ENCODE peak calls at places on chromosomes 2 and 18, in four cellular contexts. L is SK-N-SH, W is IMR-90, X is endothelial cell of umbilical vein. I is an unnamed sample.

GRCh38 chr2:136319227-136319626 is 201.3 kb upstream of the CXCR4 start:
- DNase-seq in L (no peak), W (no peak), X (no peak), I (no peak)

GRCh38 chr2:231781798-231782726 is 980 bp upstream of the PDE6D start:
- DNase-seq in L (no peak), W (peak; percentile 42), X (peak; percentile 80), I (peak; percentile 37)

GRCh38 chr2:193743089-193743488 is 1548.4 kb upstream of the TMEFF2 start:
- DNase-seq in L (no peak), W (no peak), X (no peak), I (no peak)

GRCh38 chr2:240043279-240043990 is 9.9 kb downstream of the OR6B3 start:
- DNase-seq in L (no peak), W (no peak), X (no peak), I (no peak)

GRCh38 chr2:49224426-49225010 is 70.2 kb upstream of the FSHR start:
- DNase-seq in L (peak; percentile 15), W (no peak), X (no peak), I (no peak)

GRCh38 chr2:238087211-238087610 is 12.9 kb upstream of the ESPNL start:
- DNase-seq in L (no peak), W (no peak), X (no peak), I (no peak)

GRCh38 chr2:165905854-165906253 is 47.7 kb downstream of the TTC21B start:
- DNase-seq in L (no peak), W (peak; percentile 65), X (peak; percentile 75), I (no peak)

GRCh38 chr2:24907106-24907505 is 12.9 kb downstream of the ADCY3 start:
- DNase-seq in L (no peak), W (peak; percentile 55), X (peak; percentile 23), I (no peak)

GRCh38 chr2:159714586-159714930 is 2.3 kb downstream of the MARCHF7 start:
- DNase-seq in L (no peak), W (no peak), X (no peak), I (no peak)

GRCh38 chr2:95044598-95044997 is 19.1 kb downstream of the MAL start:
- DNase-seq in L (no peak), W (no peak), X (no peak), I (no peak)

GRCh38 chr2:122634920-122635319 is 879.5 kb downstream of the TSN start:
- DNase-seq in L (no peak), W (no peak), X (no peak), I (no peak)

GRCh38 chr18:32629990-32630389 is 142.8 kb downstream of the KLHL14 start:
- DNase-seq in L (no peak), W (no peak), X (no peak), I (no peak)

GRCh38 chr2:120313695-120314615 is 32.0 kb upstream of the INHBB start:
- DNase-seq in L (no peak), W (no peak), X (no peak), I (no peak)

GRCh38 chr2:98367721-98368120 is 21.5 kb downstream of the CNGA3 start:
- DNase-seq in L (no peak), W (no peak), X (no peak), I (no peak)

GRCh38 chr2:188158337-188159100 is 133.2 kb upstream of the GULP1 start:
- DNase-seq in L (no peak), W (peak; percentile 40), X (no peak), I (no peak)

GRCh38 chr2:39778775-39779751 is at the start of gene THUMPD2:
- DNase-seq in L (peak; percentile 95), W (peak; percentile 62), X (peak; percentile 61), I (peak; percentile 73)

GRCh38 chr2:113818382-113818951 is 62.0 kb upstream of the SLC35F5 start:
- DNase-seq in L (peak; percentile 12), W (peak; percentile 100), X (peak; percentile 81), I (no peak)

GRCh38 chr18:44181951-44182350 is 498.7 kb upstream of the SETBP1 start:
- DNase-seq in L (no peak), W (no peak), X (no peak), I (no peak)

GRCh38 chr2:121197369-121198091 is 87.5 kb downstream of the TFCP2L1 start:
- DNase-seq in L (no peak), W (peak; percentile 35), X (no peak), I (no peak)

GRCh38 chr2:106269591-106270291 is 75.6 kb upstream of the UXS1 start:
- DNase-seq in L (peak; percentile 67), W (no peak), X (no peak), I (peak; percentile 30)

GRCh38 chr2:50431958-50432650 is 599.8 kb downstream of the NRXN1 start:
- DNase-seq in L (no peak), W (no peak), X (no peak), I (no peak)

GRCh38 chr2:81583311-81584108 is 1279.0 kb upstream of the LRRTM1 start:
- DNase-seq in L (no peak), W (no peak), X (no peak), I (no peak)

GRCh38 chr2:31066594-31066993 is 71.6 kb downstream of the GALNT14 start:
- DNase-seq in L (no peak), W (no peak), X (no peak), I (no peak)

GRCh38 chr2:71948781-71949536 is 198.7 kb downstream of the CYP26B1 start:
- DNase-seq in L (no peak), W (peak; percentile 6), X (no peak), I (no peak)

GRCh38 chr2:105617631-105618350 is 126.9 kb upstream of the NCK2 start:
- DNase-seq in L (no peak), W (no peak), X (no peak), I (no peak)

GRCh38 chr2:109630441-109631425 is 16.6 kb downstream of the SOWAHC start:
- DNase-seq in L (no peak), W (no peak), X (no peak), I (no peak)

GRCh38 chr18:63238711-63239110 is 80.9 kb downstream of the BCL2 start:
- DNase-seq in L (no peak), W (no peak), X (no peak), I (no peak)

GRCh38 chr2:187775651-187776050 is 221.4 kb upstream of the TFPI start:
- DNase-seq in L (no peak), W (peak; percentile 15), X (no peak), I (no peak)

GRCh38 chr2:84077504-84077903 is 381.6 kb downstream of the SUCLG1 start:
- DNase-seq in L (peak; percentile 5), W (no peak), X (peak; percentile 1), I (peak; percentile 53)

GRCh38 chr2:162560291-162560690 is 216.4 kb downstream of the GCA start:
- DNase-seq in L (no peak), W (no peak), X (no peak), I (no peak)

GRCh38 chr2:162556996-162557395 is 213.1 kb downstream of the GCA start:
- DNase-seq in L (no peak), W (no peak), X (no peak), I (no peak)

DNA sequence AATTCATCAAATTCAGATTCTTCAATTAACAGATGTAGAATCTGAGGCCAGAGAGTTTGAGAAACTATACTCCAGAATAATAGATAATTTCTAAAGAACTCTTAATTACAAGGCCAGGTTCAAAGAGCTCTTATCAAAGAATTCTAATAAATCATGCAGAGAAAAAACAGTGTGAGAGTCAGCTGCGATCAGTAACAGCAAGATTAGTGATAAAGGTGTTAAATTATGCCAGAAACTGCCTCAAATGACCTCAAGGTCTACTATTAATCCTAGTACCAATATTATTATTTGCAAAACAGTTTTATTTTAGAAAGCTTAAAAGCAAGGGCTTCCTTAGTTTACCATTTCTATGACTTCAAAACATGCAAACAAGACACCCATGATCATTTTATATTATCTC is 215.3 kb downstream of the GCA start:
- DNase-seq in L (no peak), W (no peak), X (no peak), I (no peak)
- H2AFZ ChIP-seq in L (no peak overlapping the region), W (no peak overlapping the region), X (no peak overlapping the region), I (no peak overlapping the region)

GRCh38 chr2:170762760-170763159 is 7.4 kb upstream of the ERICH2 start:
- DNase-seq in L (no peak), W (no peak), X (no peak), I (no peak)

GRCh38 chr2:170763232-170763631 is 6.9 kb upstream of the ERICH2 start:
- DNase-seq in L (no peak), W (no peak), X (no peak), I (no peak)

GRCh38 chr2:170766693-170767092 is 3.5 kb upstream of the ERICH2 start:
- DNase-seq in L (no peak), W (no peak), X (no peak), I (no peak)

GRCh38 chr2:170761572-170761971 is 8.6 kb upstream of the ERICH2 start:
- DNase-seq in L (no peak), W (no peak), X (no peak), I (no peak)

GRCh38 chr2:170764880-170765261 is 5.3 kb upstream of the ERICH2 start:
- DNase-seq in L (no peak), W (no peak), X (no peak), I (no peak)
- H3K4me1 ChIP-seq in L (no peaks in the 10 kb centered on the region), W (no peaks in the 10 kb centered on the region), X (peaks cover under 1% of the 10 kb centered on the region), I (no peaks in the 10 kb centered on the region)

GRCh38 chr2:203681978-203682377 is 24.5 kb upstream of the CD28 start:
- DNase-seq in L (no peak), W (no peak), X (no peak), I (no peak)
- H2AFZ ChIP-seq in L (no peak overlapping the region), W (no peak overlapping the region), X (peak overlapping the region; percentile 39), I (no peak overlapping the region)

GRCh38 chr2:173962036-173962435 is 3.1 kb downstream of the SP3 start:
- DNase-seq in L (no peak), W (peak; percentile 38), X (peak; percentile 50), I (peak; percentile 30)

GRCh38 chr2:173961346-173961705 is 3.8 kb downstream of the SP3 start:
- DNase-seq in L (no peak), W (peak; percentile 67), X (no peak), I (no peak)

GRCh38 chr2:173958198-173958846 is 6.9 kb downstream of the SP3 start:
- DNase-seq in L (no peak), W (no peak), X (no peak), I (no peak)

GRCh38 chr2:173959358-173959884 is 5.8 kb downstream of the SP3 start:
- DNase-seq in L (no peak), W (no peak), X (no peak), I (no peak)

DNA sequence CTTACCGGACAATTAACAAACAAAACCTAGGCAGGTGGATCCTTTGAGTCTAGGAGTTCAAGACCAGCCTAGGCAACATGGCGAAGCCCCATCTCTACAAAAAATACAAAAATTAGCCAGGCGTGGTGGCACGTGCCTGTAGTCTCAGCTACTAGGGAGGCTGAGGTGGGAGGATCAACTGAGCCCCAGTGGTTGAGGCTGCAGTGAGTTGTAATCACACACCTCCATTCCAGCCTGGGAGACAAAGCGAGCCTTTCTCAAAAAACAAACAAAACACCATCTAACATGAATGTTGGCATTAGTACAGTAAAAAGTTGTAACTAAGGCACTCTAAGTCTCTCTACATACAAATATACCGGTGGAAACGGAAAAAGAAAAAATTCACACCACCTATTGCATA is 5.3 kb downstream of the SP3 start:
- DNase-seq in L (no peak), W (no peak), X (no peak), I (no peak)
- H3K4me1 ChIP-seq in L (peaks cover 10% of the 10 kb centered on the region), W (peaks cover 7% of the 10 kb centered on the region), X (peaks cover 11% of the 10 kb centered on the region), I (peaks cover 17% of the 10 kb centered on the region)

I was measured in MM.1S.